ENCODE peak calls at places on chromosomes 12 and 14, in six cellular contexts. H, C, F, A, V and E are unnamed samples.

GRCh38 chr12:66735275-66735674 is 56.4 kb upstream of the GRIP1 start:
- ATAC-seq in V (no peak), F (no peak), A (no peak), C (no peak), H (no peak), E (no peak)

GRCh38 chr12:169528-170360 is 44.2 kb downstream of the SLC6A12 start:
- ATAC-seq in F (peak), A (peak), C (peak), H (no peak), V (peak), E (no peak)

GRCh38 chr12:71014180-71014785 is 93.7 kb upstream of the PTPRR start:
- ATAC-seq in H (peak), V (peak), A (peak), F (peak), C (no peak), E (no peak)

GRCh38 chr14:52663850-52664249 is 31.5 kb downstream of the ERO1A start:
- ATAC-seq in V (no peak), C (no peak), H (no peak), F (no peak), A (no peak), E (no peak)

GRCh38 chr14:21874167-21874566 is 200.5 kb upstream of the OR4E1 start:
- ATAC-seq in F (no peak), A (no peak), C (no peak), H (no peak), V (no peak), E (no peak)

GRCh38 chr12:1525858-1526257 is 68.5 kb downstream of the FBXL14 start:
- ATAC-seq in F (no peak), C (no peak), V (no peak), H (no peak), A (no peak), E (no peak)

GRCh38 chr14:26522985-26523384 is 74.8 kb downstream of the NOVA1 start:
- ATAC-seq in A (no peak), C (no peak), V (no peak), H (peak), F (no peak), E (peak)

GRCh38 chr12:82758743-82759142 is 72.0 kb downstream of the TMTC2 start:
- ATAC-seq in F (no peak), H (no peak), C (no peak), A (no peak), V (no peak), E (no peak)

GRCh38 chr12:111886662-111887545 is 44.9 kb downstream of the MAPKAPK5 start:
- ATAC-seq in C (no peak), H (peak), V (no peak), F (no peak), A (no peak), E (no peak)

GRCh38 chr14:101928415-101928841 is 35.9 kb upstream of the DYNC1H1 start:
- ATAC-seq in C (no peak), A (no peak), F (no peak), H (peak), V (peak), E (no peak)

GRCh38 chr14:53151523-53151866 is 1.6 kb downstream of the DDHD1 start:
- ATAC-seq in A (peak), C (no peak), F (peak), V (peak), H (no peak), E (no peak)

GRCh38 chr12:116443706-116444589 is 115.2 kb upstream of the MAP1LC3B2 start:
- ATAC-seq in V (peak), H (no peak), C (no peak), A (no peak), F (no peak), E (no peak)

GRCh38 chr14:23322568-23323517 is 1.6 kb downstream of the PABPN1 start:
- ATAC-seq in C (no peak), A (no peak), V (no peak), F (no peak), H (no peak), E (no peak)

GRCh38 chr12:93853698-93854478 is 176.7 kb downstream of the CRADD start:
- ATAC-seq in H (no peak), F (no peak), A (no peak), C (no peak), V (no peak), E (no peak)

GRCh38 chr14:100622708-100623485 is 35.7 kb upstream of the BEGAIN start:
- ATAC-seq in F (no peak), V (no peak), A (no peak), C (no peak), H (no peak), E (no peak)

GRCh38 chr12:106084048-106084671 is 54.6 kb downstream of the NUAK1 start:
- ATAC-seq in F (no peak), H (no peak), V (no peak), C (peak), A (peak), E (no peak)

GRCh38 chr12:15644700-15645099 is 144.5 kb downstream of the EPS8 start:
- ATAC-seq in H (no peak), F (no peak), C (no peak), V (no peak), A (no peak), E (no peak)

GRCh38 chr12:110733089-110733715 is 9.5 kb downstream of the PPP1CC start:
- ATAC-seq in V (no peak), F (peak), H (no peak), A (no peak), C (no peak), E (no peak)

GRCh38 chr14:63875311-63875710 is 22.5 kb downstream of the SYNE2 start:
- ATAC-seq in F (no peak), H (no peak), A (no peak), V (no peak), C (no peak), E (peak)

GRCh38 chr12:124631681-124632080 is 64.3 kb upstream of the NCOR2 start:
- ATAC-seq in A (no peak), V (no peak), C (no peak), H (no peak), F (no peak), E (no peak)

GRCh38 chr12:22800332-22800731 is 175.4 kb downstream of the ETNK1 start:
- ATAC-seq in F (no peak), C (no peak), H (no peak), V (no peak), A (no peak), E (no peak)

GRCh38 chr12:46133751-46134150 is 135.1 kb downstream of the SLC38A1 start:
- ATAC-seq in H (peak), F (no peak), A (no peak), C (no peak), V (no peak), E (no peak)
- TF ChIP-seq EP300 in H (no peak), F (no peak), A (no peak), C (no peak), V (no peak), E (no peak)

GRCh38 chr12:132887513-132888341 is at the start of gene CHFR:
- ATAC-seq in V (peak), A (peak), C (peak), H (peak), F (peak), E (peak)
- TF ChIP-seq POLR2A in V (peak), A (peak), C (peak), H (peak), F (peak), E (peak)

GRCh38 chr12:21500786-21501257 is 613 bp downstream of the RECQL start:
- ATAC-seq in C (peak), V (no peak), A (peak), H (no peak), F (peak), E (no peak)

GRCh38 chr12:21499765-21500164 is 1.7 kb downstream of the RECQL start:
- ATAC-seq in V (no peak), H (no peak), F (no peak), A (no peak), C (no peak), E (no peak)

GRCh38 chr12:21502164-21502496 is 541 bp downstream of the GOLT1B start:
- ATAC-seq in C (peak), H (peak), V (peak), A (peak), F (no peak), E (no peak)

GRCh38 chr12:21502872-21503271 is 1.3 kb downstream of the GOLT1B start:
- ATAC-seq in A (no peak), F (no peak), C (no peak), H (no peak), V (peak), E (no peak)

GRCh38 chr12:21501258-21502163 is at the start of the genes GOLT1B and RECQL:
- ATAC-seq in C (peak), A (peak), H (peak), F (peak), V (peak), E (peak)
- TF ChIP-seq EP300 in C (no peak), A (no peak), H (no peak), F (no peak), V (no peak), E (no peak)

DNA sequence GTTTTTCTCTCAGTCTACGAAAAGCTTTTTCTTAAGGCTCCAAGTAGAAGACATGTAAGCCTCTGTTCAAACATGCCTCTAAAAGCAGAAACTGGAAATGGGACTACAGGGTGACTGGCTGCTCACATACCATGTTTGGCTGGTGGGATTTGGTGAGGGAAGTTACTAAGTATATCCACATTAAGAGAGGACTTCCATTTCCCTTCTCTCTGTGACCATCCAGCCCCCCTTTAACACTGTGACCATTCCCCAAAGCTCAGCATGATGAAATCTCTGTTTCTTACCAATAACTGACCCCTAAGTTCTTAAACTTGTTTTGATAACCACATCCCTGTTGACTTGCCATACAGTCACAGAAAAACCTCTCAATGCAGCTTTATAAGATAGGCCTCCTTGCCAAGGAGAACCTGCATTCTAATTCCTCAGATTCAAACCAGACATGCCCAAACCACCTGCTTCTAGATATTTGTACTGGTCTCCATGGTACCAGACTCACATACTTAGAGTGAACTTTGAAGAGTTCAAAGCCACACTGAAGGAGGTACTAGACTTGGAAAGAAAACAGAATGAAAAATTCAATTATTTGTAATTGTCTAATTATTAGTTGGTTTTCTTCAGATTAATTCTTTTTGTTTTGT is 102.2 kb downstream of the VEZT start:
- ATAC-seq in A (peak), H (peak), C (no peak), V (no peak), F (no peak), E (no peak)
- TF ChIP-seq POLR2A in A (no peak), H (no peak), C (no peak), V (no peak), F (no peak), E (no peak)

DNA sequence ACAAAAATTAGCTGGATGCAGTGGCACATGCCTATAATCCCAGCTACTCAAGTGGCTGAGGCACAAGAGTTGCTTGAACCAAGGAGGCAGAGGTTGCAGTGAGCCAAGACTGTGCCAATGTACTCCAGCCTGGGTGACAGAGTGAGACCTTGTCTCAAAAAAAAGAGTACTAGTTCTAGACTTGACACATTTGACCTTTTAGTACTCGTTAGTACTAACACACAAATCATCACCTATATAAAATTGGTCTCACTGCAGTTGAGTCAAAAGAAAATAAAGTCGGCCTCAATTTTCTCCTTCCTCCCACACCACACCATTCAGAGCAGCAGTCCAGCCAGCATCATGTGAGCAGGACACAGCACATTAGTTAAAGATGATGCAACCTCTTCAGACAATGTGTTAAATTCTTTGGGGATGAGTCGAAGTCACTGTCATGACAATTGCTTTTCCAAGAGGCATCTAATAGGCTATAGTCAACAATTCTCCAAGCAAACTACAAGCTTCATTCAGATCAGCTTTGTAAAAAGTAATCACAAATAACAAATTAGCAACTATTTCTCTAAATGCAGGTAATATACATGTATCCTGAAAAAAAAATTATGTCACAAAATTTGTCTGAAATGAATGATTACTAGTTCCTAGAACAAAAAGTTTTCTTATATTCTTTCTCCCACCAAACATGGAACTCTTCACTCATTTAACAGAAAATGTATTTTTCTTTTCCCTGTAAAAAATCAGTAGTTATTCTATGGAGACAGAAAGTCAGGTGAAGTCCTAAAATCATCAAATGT is 55.6 kb downstream of the CLIP1 start:
- ATAC-seq in H (peak), F (peak), V (peak), A (peak), C (peak), E (peak)
- TF ChIP-seq EP300 in H (no peak), F (peak), V (peak), A (peak), C (no peak), E (no peak)

GRCh38 chr12:12713932-12714275 is 3.3 kb upstream of the CDKN1B start:
- ATAC-seq in V (no peak), A (no peak), C (no peak), H (no peak), F (no peak), E (no peak)

GRCh38 chr12:12716151-12716844 is 870 bp upstream of the CDKN1B start:
- ATAC-seq in C (peak), A (peak), H (no peak), V (no peak), F (peak), E (no peak)

GRCh38 chr12:12715459-12716150 is 1.6 kb upstream of the CDKN1B start:
- ATAC-seq in C (peak), V (no peak), H (no peak), A (no peak), F (no peak), E (no peak)

GRCh38 chr12:12715128-12715458 is 2.1 kb upstream of the CDKN1B start:
- ATAC-seq in V (no peak), F (no peak), C (no peak), H (no peak), A (no peak), E (no peak)

GRCh38 chr12:12714276-12715001 is 2.7 kb upstream of the CDKN1B start:
- ATAC-seq in H (no peak), A (peak), F (peak), V (peak), C (peak), E (no peak)
- TF ChIP-seq POLR2A in H (peak), A (no peak), F (no peak), V (peak), C (peak), E (peak)